ENCODE peak calls at places on chromosomes 1 and 21, in nine cellular contexts. P, X, M, K, Y, W, J, E and S are unnamed samples.

GRCh38 chr1:159835862-159836518 is 9.3 kb downstream of the SLAMF8 start:
- DNase-seq in P (no peak), W (no peak), E (peak), J (no peak), K (no peak), M (no peak), X (no peak), Y (no peak), S (no peak)

GRCh38 chr1:77031101-77031662 is 163.9 kb downstream of the ST6GALNAC5 start:
- DNase-seq in Y (no peak), X (no peak), W (no peak), M (no peak), E (peak), P (peak), K (no peak), J (peak), S (no peak)

GRCh38 chr21:25961042-25961441 is 209.5 kb downstream of the APP start:
- DNase-seq in K (no peak), X (no peak), P (no peak), Y (no peak), M (no peak), E (no peak), J (no peak), W (no peak), S (no peak)

GRCh38 chr21:34129971-34130597 is 56.7 kb downstream of the MRPS6 start:
- DNase-seq in Y (no peak), K (no peak), P (peak), M (no peak), X (no peak), W (no peak), J (no peak), E (no peak), S (no peak)

GRCh38 chr1:214551436-214552173 is at the start of gene PTPN14:
- DNase-seq in K (peak), X (peak), J (peak), E (peak), P (peak), W (peak), M (peak), Y (peak), S (peak)

GRCh38 chr1:19073311-19074186 is 117.1 kb upstream of the IFFO2 start:
- DNase-seq in M (no peak), X (no peak), E (no peak), Y (peak), K (no peak), P (no peak), W (no peak), J (no peak), S (peak)

GRCh38 chr1:205585835-205586785 is 45.7 kb downstream of the ELK4 start:
- DNase-seq in J (no peak), W (no peak), X (peak), K (no peak), P (no peak), M (no peak), E (no peak), Y (no peak), S (peak)

GRCh38 chr1:223180803-223181321 is 37.8 kb upstream of the TLR5 start:
- DNase-seq in W (no peak), E (peak), K (no peak), Y (peak), X (peak), M (no peak), J (no peak), P (no peak), S (peak)

GRCh38 chr1:244273845-244274619 is 177.7 kb downstream of the ADSS2 start:
- DNase-seq in W (peak), E (peak), M (no peak), K (peak), J (peak), X (peak), P (peak), Y (peak), S (no peak)

GRCh38 chr1:10337436-10337835 is 61.4 kb upstream of the PGD start:
- DNase-seq in W (no peak), X (no peak), P (no peak), J (no peak), K (no peak), E (no peak), Y (peak), M (no peak), S (no peak)

GRCh38 chr21:46138383-46138970 is 16.9 kb downstream of the FTCD start:
- DNase-seq in X (no peak), P (no peak), M (peak), Y (no peak), J (no peak), W (no peak), E (no peak), K (no peak), S (no peak)

GRCh38 chr21:46182548-46183336 is 1.5 kb downstream of the SPATC1L start:
- DNase-seq in X (peak), M (peak), E (no peak), Y (peak), W (peak), P (no peak), J (no peak), K (no peak), S (peak)

GRCh38 chr1:103362348-103363007 is 163.0 kb upstream of the RNPC3 start:
- DNase-seq in K (no peak), M (no peak), X (no peak), E (no peak), Y (no peak), P (no peak), J (no peak), W (no peak), S (no peak)

GRCh38 chr1:115239148-115239820 is 98.8 kb downstream of the NGF start:
- DNase-seq in J (no peak), M (no peak), Y (no peak), K (no peak), X (no peak), P (peak), E (no peak), W (no peak), S (no peak)

GRCh38 chr1:78676347-78676982 is 26.8 kb downstream of the IFI44 start:
- DNase-seq in Y (peak), J (peak), M (no peak), K (peak), X (peak), P (peak), W (peak), E (peak), S (peak)

GRCh38 chr1:87403047-87403820 is 74.6 kb downstream of the LMO4 start:
- DNase-seq in Y (no peak), W (no peak), X (no peak), E (no peak), K (no peak), J (no peak), M (no peak), P (no peak), S (no peak)

GRCh38 chr1:30129421-30130055 is 593.8 kb downstream of the MATN1 start:
- DNase-seq in M (no peak), J (no peak), Y (no peak), W (peak), E (no peak), X (no peak), K (no peak), P (no peak), S (no peak)

GRCh38 chr1:165010418-165011055 is 346.0 kb downstream of the LMX1A start:
- DNase-seq in J (no peak), E (no peak), K (no peak), M (no peak), X (no peak), P (no peak), W (no peak), Y (no peak), S (no peak)

GRCh38 chr1:20404466-20404865 is 81.5 kb downstream of the CAMK2N1 start:
- DNase-seq in Y (no peak), M (no peak), X (peak), J (no peak), K (no peak), W (no peak), E (no peak), P (no peak), S (peak)

GRCh38 chr1:165235158-165235776 is 121.2 kb downstream of the LMX1A start:
- DNase-seq in W (no peak), M (no peak), P (no peak), X (no peak), E (no peak), K (no peak), Y (peak), J (no peak), S (no peak)

GRCh38 chr1:20484526-20485462 is 1.2 kb downstream of the CAMK2N1 start:
- DNase-seq in W (no peak), J (no peak), E (no peak), Y (no peak), P (no peak), M (no peak), K (no peak), X (no peak), S (no peak)

GRCh38 chr1:202281316-202282016 is 60.3 kb downstream of the UBE2T start:
- DNase-seq in E (no peak), W (no peak), M (no peak), K (no peak), P (peak), X (peak), J (no peak), Y (no peak), S (peak)

GRCh38 chr1:235673981-235674380 is 24.4 kb upstream of the GNG4 start:
- DNase-seq in J (no peak), X (no peak), W (no peak), P (no peak), Y (no peak), M (no peak), K (no peak), E (no peak), S (no peak)
- TF ChIP-seq POLR2A in J (no peak), X (no peak), W (no peak), P (no peak), Y (no peak), M (no peak), K (no peak), E (no peak), S (no peak)

GRCh38 chr21:37916795-37917142 is 512 bp upstream of the KCNJ6 start:
- DNase-seq in P (no peak), E (no peak), J (peak), X (no peak), K (no peak), Y (peak), M (no peak), W (peak), S (no peak)
- TF ChIP-seq CTCF in P (peak), E (no peak), J (peak), X (no peak), K (no peak), Y (no peak), M (no peak), W (peak), S (no peak)

GRCh38 chr1:98427664-98428063 is 233.9 kb upstream of the SNX7 start:
- DNase-seq in E (no peak), Y (no peak), P (no peak), W (no peak), K (no peak), M (no peak), J (no peak), X (no peak), S (no peak)
- TF ChIP-seq POLR2A in E (no peak), Y (no peak), P (no peak), W (no peak), K (no peak), M (no peak), J (no peak), X (no peak), S (no peak)

DNA sequence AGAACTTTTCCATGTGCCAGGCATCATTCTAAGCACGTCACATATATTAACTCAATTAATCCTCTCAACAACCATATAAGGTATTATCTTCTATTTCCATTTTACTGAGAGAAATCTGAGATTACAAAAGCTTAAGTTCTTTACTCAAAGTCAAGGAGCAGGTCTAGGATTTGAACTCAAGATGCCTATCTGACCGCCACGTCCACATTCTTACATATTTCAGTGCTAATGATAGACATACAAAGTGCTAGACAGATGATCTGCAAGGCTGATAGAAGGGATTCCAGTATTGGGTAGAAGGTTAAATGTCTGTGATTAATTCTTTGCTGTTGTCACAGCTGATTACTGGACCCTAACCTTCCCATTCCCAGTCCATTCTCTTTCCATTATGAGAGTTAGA is 4.4 kb downstream of the ATP5PB start:
- DNase-seq in W (no peak), X (no peak), Y (no peak), E (no peak), K (no peak), M (no peak), P (no peak), J (no peak), S (no peak)
- TF ChIP-seq CTCF in W (no peak), X (no peak), Y (no peak), E (no peak), K (no peak), M (no peak), P (no peak), J (no peak), S (no peak)

DNA sequence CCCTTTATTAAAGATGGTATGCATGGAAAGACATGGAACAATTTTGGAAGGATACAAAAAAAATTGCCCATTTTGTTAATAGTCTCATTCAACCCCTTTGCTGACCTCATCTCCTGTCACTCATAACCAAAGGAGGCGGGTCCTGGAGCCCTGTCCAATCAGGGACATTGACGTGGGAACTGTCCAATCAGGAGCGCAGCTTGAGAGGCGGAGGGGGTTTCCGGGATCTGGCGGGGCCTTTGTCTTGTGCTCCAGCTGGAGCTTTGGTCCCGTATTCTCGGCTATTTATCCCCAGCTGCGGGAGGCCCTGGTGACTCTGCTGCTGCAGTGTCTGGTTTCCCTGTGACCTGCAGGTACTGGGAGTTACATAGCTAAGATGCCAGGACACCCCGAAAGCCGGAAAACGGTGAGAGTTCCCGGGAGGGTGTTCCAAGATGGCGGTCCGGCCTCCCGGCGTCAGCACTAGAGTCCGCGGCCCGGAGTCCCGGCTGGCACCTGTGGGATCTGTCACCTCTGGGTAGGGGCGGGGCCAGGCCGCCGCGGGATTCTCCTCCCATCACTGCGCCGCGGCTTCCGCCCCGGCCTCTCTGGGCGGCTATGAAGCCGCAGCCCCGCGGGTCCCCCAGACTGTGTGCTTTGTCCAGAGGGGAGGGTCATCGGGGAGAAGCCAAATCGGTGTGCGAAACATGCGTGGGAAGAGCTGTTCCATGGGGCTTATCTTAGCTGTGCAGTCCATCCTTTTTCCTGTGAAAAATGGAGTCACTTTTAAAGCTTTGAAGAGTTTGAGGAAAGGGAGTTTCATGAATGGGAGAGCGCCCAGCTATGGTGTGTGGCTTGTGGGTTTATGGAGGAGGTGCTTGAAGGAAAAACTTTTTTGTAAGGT is at the start of gene ZNF678:
- DNase-seq in X (peak), Y (peak), M (peak), E (peak), P (peak), K (peak), W (peak), J (peak), S (peak)
- TF ChIP-seq POLR2A in X (peak), Y (no peak), M (peak), E (peak), P (peak), K (peak), W (peak), J (peak), S (no peak)

GRCh38 chr21:44836349-44836665 is 18.4 kb upstream of the SUMO3 start:
- DNase-seq in K (no peak), P (no peak), M (no peak), X (no peak), W (no peak), E (no peak), Y (no peak), J (no peak), S (no peak)

GRCh38 chr21:44834231-44834950 is 16.5 kb upstream of the SUMO3 start:
- DNase-seq in W (no peak), E (no peak), J (no peak), Y (no peak), M (no peak), X (no peak), K (no peak), P (no peak), S (no peak)

GRCh38 chr21:44835647-44835973 is 17.7 kb upstream of the SUMO3 start:
- DNase-seq in P (no peak), E (no peak), X (no peak), Y (no peak), M (no peak), K (no peak), W (no peak), J (no peak), S (no peak)

GRCh38 chr21:44833663-44834062 is 15.8 kb upstream of the SUMO3 start:
- DNase-seq in J (no peak), K (no peak), P (no peak), E (no peak), M (no peak), Y (no peak), X (no peak), W (no peak), S (no peak)

DNA sequence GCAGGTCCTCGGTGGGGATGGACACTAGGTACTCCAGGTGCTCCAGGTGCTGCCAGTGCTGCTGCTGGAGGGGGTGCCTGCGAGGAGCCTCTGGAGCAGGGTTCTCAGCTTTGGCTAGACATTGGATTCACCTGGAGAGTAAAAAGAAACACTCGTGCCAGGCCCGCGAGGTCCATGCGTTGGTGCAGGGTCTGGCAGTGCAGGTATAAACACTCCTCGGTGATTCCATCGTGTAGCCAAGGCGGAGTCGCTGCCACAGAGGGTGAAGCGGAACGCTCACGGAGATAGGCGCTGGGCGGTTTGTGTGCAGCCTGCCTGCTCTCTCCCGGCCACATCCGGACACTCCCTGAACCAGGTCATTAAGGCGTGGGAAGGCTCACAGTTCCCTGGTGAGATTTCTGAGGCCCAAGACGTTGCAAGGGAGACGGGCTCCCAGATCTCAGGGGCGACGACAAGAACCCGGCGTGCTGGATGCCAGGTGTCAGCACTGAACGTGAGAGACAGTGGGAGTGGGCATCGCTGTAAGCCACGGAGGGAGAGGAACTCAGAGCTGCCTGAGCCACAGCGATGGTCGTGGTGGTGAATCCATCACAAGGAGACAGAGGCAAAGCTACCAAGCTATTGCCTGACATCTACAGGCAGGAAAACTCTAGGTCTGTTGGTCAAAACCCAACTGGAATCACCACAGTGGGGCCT is 17.2 kb upstream of the SUMO3 start:
- DNase-seq in J (no peak), E (no peak), M (no peak), Y (no peak), X (no peak), K (peak), W (peak), P (no peak), S (no peak)
- TF ChIP-seq CTCF in J (no peak), E (no peak), M (no peak), Y (no peak), X (no peak), K (no peak), W (no peak), P (no peak), S (no peak)

GRCh38 chr21:42016364-42016985 is 6.3 kb upstream of the ZBTB21 start:
- DNase-seq in J (no peak), M (no peak), X (no peak), P (no peak), E (no peak), K (no peak), Y (no peak), W (no peak), S (no peak)
- TF ChIP-seq POLR2A in J (no peak), M (no peak), X (no peak), P (no peak), E (no peak), K (no peak), Y (no peak), W (no peak), S (no peak)

GRCh38 chr1:53304527-53304926 is 23.3 kb downstream of the LRP8 start:
- DNase-seq in E (no peak), K (no peak), P (no peak), M (no peak), X (no peak), J (no peak), W (no peak), Y (no peak), S (no peak)

GRCh38 chr1:53306168-53306567 is 21.7 kb downstream of the LRP8 start:
- DNase-seq in W (no peak), X (no peak), K (no peak), E (no peak), Y (no peak), M (no peak), J (no peak), P (no peak), S (no peak)

GRCh38 chr1:53305650-53306049 is 22.2 kb downstream of the LRP8 start:
- DNase-seq in X (no peak), Y (no peak), E (no peak), M (no peak), P (no peak), J (no peak), W (no peak), K (no peak), S (no peak)

GRCh38 chr1:53308512-53308911 is 19.4 kb downstream of the LRP8 start:
- DNase-seq in Y (no peak), W (no peak), P (no peak), M (no peak), X (no peak), K (no peak), E (no peak), J (no peak), S (no peak)

DNA sequence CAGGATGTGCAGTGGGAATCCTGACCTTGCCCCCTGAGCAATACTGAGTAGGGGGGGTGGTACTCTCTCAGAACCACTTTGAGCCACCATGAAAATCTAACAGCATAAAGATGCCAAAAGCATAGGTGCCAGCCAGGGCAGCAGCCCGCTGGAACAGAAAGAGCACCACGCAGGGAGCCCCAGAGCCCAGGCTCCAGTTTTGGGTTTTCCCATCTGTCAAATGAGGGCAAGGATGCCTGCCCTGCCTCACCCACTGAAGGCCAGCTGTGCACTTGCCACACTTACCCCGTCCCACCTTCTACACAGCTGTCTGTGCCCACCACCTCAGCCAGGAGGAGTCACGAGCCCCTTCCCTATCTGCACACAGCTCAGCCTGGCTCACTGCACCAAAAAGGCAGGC is 20.8 kb downstream of the LRP8 start:
- DNase-seq in X (no peak), M (no peak), Y (no peak), W (no peak), J (no peak), P (no peak), K (no peak), E (no peak), S (no peak)
- TF ChIP-seq CTCF in X (no peak), M (no peak), Y (no peak), W (no peak), J (no peak), P (no peak), K (no peak), E (no peak), S (no peak)

GRCh38 chr21:38880578-38880966 is 74.8 kb downstream of the ETS2 start:
- DNase-seq in X (no peak), P (no peak), J (no peak), M (no peak), W (no peak), E (no peak), K (no peak), Y (no peak), S (no peak)
- TF ChIP-seq POLR2A in X (no peak), P (no peak), J (no peak), M (no peak), W (no peak), E (no peak), K (no peak), Y (no peak), S (no peak)